ENCODE peak calls at places on chromosomes 3 and 15, in five cellular contexts. One of them, this sample, is unnamed.

GRCh38 chr15:78909791-78910228 is 35.0 kb downstream of the CTSH start:
- DNase-seq in GM23338: peak
- DNase-seq in A549: peak
- DNase-seq in DND-41: peak
- DNase-seq in fibroblast of lung: peak
- DNase-seq in this sample: peak

GRCh38 chr3:159045279-159045678 is 243.4 kb downstream of the MFSD1 start:
- DNase-seq in A549: no peak
- DNase-seq in DND-41: no peak
- DNase-seq in GM23338: no peak
- DNase-seq in fibroblast of lung: no peak
- DNase-seq in this sample: peak

GRCh38 chr3:69209413-69209812 is 87.0 kb upstream of the LMOD3 start:
- DNase-seq in DND-41: no peak
- DNase-seq in GM23338: no peak
- DNase-seq in fibroblast of lung: no peak
- DNase-seq in A549: no peak
- DNase-seq in this sample: no peak

GRCh38 chr15:62904511-62904910 is 138.0 kb upstream of the TPM1 start:
- DNase-seq in A549: no peak
- DNase-seq in fibroblast of lung: peak
- DNase-seq in GM23338: no peak
- DNase-seq in DND-41: no peak
- DNase-seq in this sample: no peak

GRCh38 chr3:190543656-190544055 is 29.8 kb downstream of the IL1RAP start:
- DNase-seq in fibroblast of lung: no peak
- DNase-seq in GM23338: no peak
- DNase-seq in DND-41: no peak
- DNase-seq in A549: no peak
- DNase-seq in this sample: no peak

GRCh38 chr3:176951586-176952292 is 245.5 kb downstream of the TBL1XR1 start:
- DNase-seq in DND-41: no peak
- DNase-seq in GM23338: no peak
- DNase-seq in A549: no peak
- DNase-seq in fibroblast of lung: no peak
- DNase-seq in this sample: no peak

GRCh38 chr3:14716593-14716992 is 41.7 kb downstream of the C3orf20 start:
- DNase-seq in A549: no peak
- DNase-seq in GM23338: no peak
- DNase-seq in DND-41: no peak
- DNase-seq in fibroblast of lung: no peak
- DNase-seq in this sample: no peak

GRCh38 chr15:80816049-80816653 is 37.0 kb downstream of the CEMIP start:
- DNase-seq in A549: no peak
- DNase-seq in fibroblast of lung: no peak
- DNase-seq in DND-41: no peak
- DNase-seq in GM23338: no peak
- DNase-seq in this sample: no peak

GRCh38 chr3:4821975-4822374 is 157.3 kb upstream of the BHLHE40 start:
- DNase-seq in GM23338: no peak
- DNase-seq in fibroblast of lung: no peak
- DNase-seq in A549: no peak
- DNase-seq in DND-41: peak
- DNase-seq in this sample: no peak

GRCh38 chr15:88120021-88120420 is 136.5 kb downstream of the NTRK3 start:
- DNase-seq in GM23338: no peak
- DNase-seq in DND-41: no peak
- DNase-seq in A549: no peak
- DNase-seq in fibroblast of lung: no peak
- DNase-seq in this sample: no peak

GRCh38 chr15:78944202-78944625 is 632 bp downstream of the CTSH start:
- DNase-seq in A549: no peak
- DNase-seq in GM23338: no peak
- DNase-seq in DND-41: no peak
- DNase-seq in fibroblast of lung: no peak
- DNase-seq in this sample: peak

GRCh38 chr3:152357587-152357986 is 88.9 kb downstream of the MBNL1 start:
- DNase-seq in fibroblast of lung: no peak
- DNase-seq in GM23338: no peak
- DNase-seq in A549: no peak
- DNase-seq in DND-41: no peak
- DNase-seq in this sample: no peak

GRCh38 chr3:159798951-159799350 is 189.7 kb upstream of the IL12A start:
- DNase-seq in A549: no peak
- DNase-seq in DND-41: no peak
- DNase-seq in fibroblast of lung: no peak
- DNase-seq in GM23338: no peak
- DNase-seq in this sample: no peak

GRCh38 chr3:180871901-180872300 is 40.6 kb upstream of the FXR1 start:
- DNase-seq in A549: no peak
- DNase-seq in GM23338: no peak
- DNase-seq in DND-41: no peak
- DNase-seq in fibroblast of lung: peak
- DNase-seq in this sample: no peak

GRCh38 chr3:47433796-47434195 is 41.9 kb downstream of the SCAP start:
- DNase-seq in GM23338: no peak
- DNase-seq in A549: no peak
- DNase-seq in fibroblast of lung: no peak
- DNase-seq in DND-41: no peak
- DNase-seq in this sample: no peak

GRCh38 chr15:77335298-77335697 is 84.6 kb downstream of the PEAK1 start:
- DNase-seq in DND-41: no peak
- DNase-seq in A549: no peak
- DNase-seq in fibroblast of lung: peak
- DNase-seq in GM23338: no peak
- DNase-seq in this sample: no peak

GRCh38 chr15:73560501-73561117 is 72.6 kb downstream of the NPTN start:
- DNase-seq in fibroblast of lung: peak
- DNase-seq in GM23338: peak
- DNase-seq in DND-41: peak
- DNase-seq in A549: peak
- DNase-seq in this sample: peak

GRCh38 chr3:191425322-191425734 is 35.6 kb upstream of the PYDC2 start:
- DNase-seq in A549: no peak
- DNase-seq in fibroblast of lung: no peak
- DNase-seq in GM23338: no peak
- DNase-seq in DND-41: no peak
- DNase-seq in this sample: no peak

GRCh38 chr15:28989239-28989830 is 103.6 kb downstream of the APBA2 start:
- DNase-seq in DND-41: peak
- DNase-seq in fibroblast of lung: no peak
- DNase-seq in A549: peak
- DNase-seq in GM23338: peak
- DNase-seq in this sample: peak

GRCh38 chr3:45986303-45986982 is 9.2 kb downstream of the FYCO1 start:
- DNase-seq in DND-41: no peak
- DNase-seq in A549: peak
- DNase-seq in fibroblast of lung: peak
- DNase-seq in GM23338: no peak
- DNase-seq in this sample: no peak

GRCh38 chr3:188510366-188510765 is 356.4 kb downstream of the LPP start:
- DNase-seq in DND-41: no peak
- DNase-seq in A549: no peak
- DNase-seq in GM23338: no peak
- DNase-seq in fibroblast of lung: peak
- DNase-seq in this sample: no peak

DNA sequence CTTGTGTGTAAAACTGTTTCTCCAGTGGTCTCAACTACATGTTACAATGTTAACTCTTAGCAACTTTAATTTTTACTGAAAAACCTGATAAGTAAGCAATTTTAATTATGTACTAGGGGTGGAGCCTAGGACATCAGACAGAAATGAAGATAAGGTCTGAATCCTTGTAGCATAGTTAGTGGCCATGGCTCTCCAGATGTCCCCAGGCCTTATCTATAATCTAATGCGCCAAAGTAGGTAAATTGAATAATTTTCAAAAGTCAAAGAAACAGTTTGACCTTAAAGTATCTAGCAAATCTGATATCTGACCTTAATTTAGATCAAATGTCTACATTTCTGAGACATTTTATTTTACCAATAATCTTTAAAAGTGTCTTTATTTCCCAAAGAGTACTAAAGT is 8.2 kb downstream of the MAGEF1 start:
- DNase-seq in A549: no peak
- DNase-seq in DND-41: no peak
- DNase-seq in GM23338: no peak
- DNase-seq in fibroblast of lung: no peak
- DNase-seq in this sample: no peak
- H3K27ac ChIP-seq in A549: no peak
- H3K27ac ChIP-seq in DND-41: no peak
- H3K27ac ChIP-seq in GM23338: no peak
- H3K27ac ChIP-seq in fibroblast of lung: no peak
- H3K27ac ChIP-seq in this sample: no peak

DNA sequence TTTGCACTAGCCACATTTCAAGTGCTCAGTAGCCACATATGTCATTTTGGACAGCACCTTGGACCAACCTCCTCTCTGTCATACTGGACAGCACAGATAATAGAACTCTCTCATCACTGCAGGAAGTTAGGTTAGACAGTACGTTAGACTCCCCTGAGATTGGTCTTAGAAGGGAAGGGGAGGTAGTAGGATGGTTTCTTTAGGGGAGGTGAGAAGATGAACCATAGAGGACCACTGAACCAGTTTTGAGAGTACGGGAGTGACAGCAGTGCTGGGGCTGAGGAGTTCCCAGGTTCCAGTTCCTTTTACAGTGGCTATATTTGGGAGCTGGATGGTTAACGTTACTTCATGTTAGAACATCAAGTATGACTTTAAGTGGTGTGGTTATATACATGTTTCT is 7.8 kb downstream of the LRCH3 start:
- DNase-seq in fibroblast of lung: no peak
- DNase-seq in A549: no peak
- DNase-seq in DND-41: no peak
- DNase-seq in GM23338: no peak
- DNase-seq in this sample: peak
- H3K4me3 ChIP-seq in fibroblast of lung: no peak
- H3K4me3 ChIP-seq in A549: no peak
- H3K4me3 ChIP-seq in DND-41: no peak
- H3K4me3 ChIP-seq in GM23338: no peak
- H3K4me3 ChIP-seq in this sample: peak

DNA sequence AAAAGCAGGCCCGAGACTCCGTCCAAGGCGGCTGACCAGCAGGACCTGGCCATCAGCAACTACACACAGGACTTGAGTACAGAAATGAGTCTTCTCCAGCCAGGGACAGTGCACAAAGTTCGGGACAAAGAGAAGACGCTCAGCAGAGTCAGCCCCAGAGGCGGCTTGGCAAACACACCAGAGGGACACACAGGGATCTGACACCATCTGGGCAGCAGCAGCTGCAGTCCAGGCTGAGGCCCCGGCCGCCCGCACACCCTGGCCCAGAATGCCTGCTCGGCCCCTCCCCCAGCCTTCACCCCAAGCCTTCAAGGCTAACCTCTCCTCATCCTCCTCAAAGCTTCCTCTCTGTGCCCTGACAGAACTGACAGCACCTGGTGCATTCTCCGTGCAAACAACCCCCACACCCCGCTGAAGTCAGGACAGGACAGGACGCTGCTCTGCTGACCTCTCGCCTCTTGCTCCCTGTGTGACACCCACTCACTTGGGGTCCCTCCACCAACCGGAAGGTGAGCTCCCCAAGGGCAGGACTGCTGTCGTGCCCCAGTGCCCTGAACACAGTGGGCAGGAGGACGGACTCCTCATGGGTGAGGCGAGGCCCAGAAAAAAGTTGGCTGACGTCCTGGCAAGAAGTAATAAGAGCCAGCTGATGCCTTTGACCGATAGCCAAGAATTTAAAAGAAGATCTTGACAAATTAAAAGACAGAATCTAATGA is 61.0 kb downstream of the XXYLT1 start:
- DNase-seq in DND-41: no peak
- DNase-seq in A549: no peak
- DNase-seq in GM23338: no peak
- DNase-seq in fibroblast of lung: peak
- DNase-seq in this sample: no peak
- H3K4me2 ChIP-seq in DND-41: no peak
- H3K4me2 ChIP-seq in A549: no peak
- H3K4me2 ChIP-seq in GM23338: peak
- H3K4me2 ChIP-seq in fibroblast of lung: peak
- H3K4me2 ChIP-seq in this sample: no peak

DNA sequence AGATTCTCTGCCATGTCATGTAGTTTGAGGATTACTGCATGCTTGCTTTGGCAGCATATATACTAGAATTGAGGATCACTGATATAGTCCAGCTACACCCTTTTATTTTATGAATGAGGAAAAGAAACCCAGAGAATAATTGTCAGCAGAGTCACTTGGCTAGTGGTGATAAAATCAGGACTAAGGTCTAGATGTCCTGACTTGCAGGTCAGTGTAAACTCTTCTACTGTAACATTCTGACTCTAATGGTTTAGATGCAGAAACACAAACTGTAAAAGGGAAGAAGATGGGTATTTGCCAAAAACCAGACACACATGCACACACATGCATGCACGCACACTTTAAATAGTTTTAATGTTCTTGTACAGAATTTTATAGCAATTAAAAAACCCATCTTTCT is 97.5 kb downstream of the ARHGEF26 start:
- DNase-seq in A549: no peak
- DNase-seq in DND-41: no peak
- DNase-seq in GM23338: no peak
- DNase-seq in fibroblast of lung: no peak
- DNase-seq in this sample: no peak
- H3K27ac ChIP-seq in A549: no peak
- H3K27ac ChIP-seq in DND-41: no peak
- H3K27ac ChIP-seq in GM23338: no peak
- H3K27ac ChIP-seq in fibroblast of lung: no peak
- H3K27ac ChIP-seq in this sample: no peak

GRCh38 chr3:8959683-8960082 is 3.6 kb downstream of the RAD18 start:
- DNase-seq in GM23338: no peak
- DNase-seq in DND-41: no peak
- DNase-seq in A549: no peak
- DNase-seq in fibroblast of lung: no peak
- DNase-seq in this sample: peak

GRCh38 chr3:8952130-8952529 is 11.1 kb downstream of the RAD18 start:
- DNase-seq in fibroblast of lung: no peak
- DNase-seq in GM23338: no peak
- DNase-seq in DND-41: no peak
- DNase-seq in A549: no peak
- DNase-seq in this sample: no peak

GRCh38 chr3:8953336-8953735 is 9.9 kb downstream of the RAD18 start:
- DNase-seq in A549: no peak
- DNase-seq in fibroblast of lung: no peak
- DNase-seq in GM23338: no peak
- DNase-seq in DND-41: no peak
- DNase-seq in this sample: peak

GRCh38 chr3:8954938-8955763 is 8.1 kb downstream of the RAD18 start:
- DNase-seq in DND-41: no peak
- DNase-seq in GM23338: peak
- DNase-seq in A549: no peak
- DNase-seq in fibroblast of lung: no peak
- DNase-seq in this sample: peak
- H3K4me3 ChIP-seq in DND-41: no peak
- H3K4me3 ChIP-seq in GM23338: no peak
- H3K4me3 ChIP-seq in A549: no peak
- H3K4me3 ChIP-seq in fibroblast of lung: no peak
- H3K4me3 ChIP-seq in this sample: peak

GRCh38 chr3:113331187-113331586 is 110.1 kb downstream of the CFAP44 start:
- DNase-seq in fibroblast of lung: no peak
- DNase-seq in DND-41: no peak
- DNase-seq in GM23338: no peak
- DNase-seq in A549: no peak
- DNase-seq in this sample: no peak
- H3K4me2 ChIP-seq in fibroblast of lung: no peak
- H3K4me2 ChIP-seq in DND-41: no peak
- H3K4me2 ChIP-seq in GM23338: no peak
- H3K4me2 ChIP-seq in A549: no peak
- H3K4me2 ChIP-seq in this sample: no peak

This sample was measured in Karpas-422.